ENCODE peak calls at places on chromosomes 13 and 19, in eight cellular contexts. V, K, U, F, A, B, Q and M are unnamed samples.

GRCh38 chr13:95896302-95896701 is 156.9 kb downstream of the UGGT2 start:
- DNase-seq in V (no peak), K (no peak), U (no peak), F (no peak), A (no peak), B (peak; percentile 56), Q (no peak), M (no peak)

GRCh38 chr13:46184277-46184699 is 2.3 kb upstream of the LCP1 start:
- DNase-seq in V (peak; percentile 46), K (peak; percentile 22), U (no peak), F (peak; percentile 20), A (peak; percentile 75), B (peak; percentile 28), Q (peak; percentile 43), M (peak; percentile 90)

GRCh38 chr13:99356216-99357089 is 49.3 kb upstream of the GPR183 start:
- DNase-seq in V (no peak), K (no peak), U (peak; percentile 39), F (peak; percentile 34), A (peak; percentile 40), B (peak; percentile 87), Q (no peak), M (peak; percentile 63)

GRCh38 chr19:46724468-46724867 is 7.6 kb upstream of the PRKD2 start:
- DNase-seq in V (no peak), K (no peak), U (no peak), F (no peak), A (no peak), B (no peak), Q (no peak), M (no peak)

GRCh38 chr13:110964229-110965037 is 49.6 kb upstream of the ANKRD10 start:
- DNase-seq in V (peak; percentile 68), K (no peak), U (no peak), F (no peak), A (no peak), B (no peak), Q (no peak), M (no peak)

GRCh38 chr19:11279505-11280236 is 16.3 kb upstream of the TSPAN16 start:
- DNase-seq in V (no peak), K (no peak), U (no peak), F (no peak), A (no peak), B (no peak), Q (no peak), M (no peak)

GRCh38 chr19:55640577-55641375 is at the start of gene ZNF580:
- DNase-seq in V (peak; percentile 85), K (peak; percentile 71), U (no peak), F (peak; percentile 58), A (peak; percentile 86), B (peak; percentile 93), Q (peak; percentile 58), M (peak; percentile 77)

GRCh38 chr19:11064831-11065303 is 24.4 kb upstream of the LDLR start:
- DNase-seq in V (no peak), K (no peak), U (no peak), F (no peak), A (no peak), B (peak; percentile 36), Q (no peak), M (no peak)

GRCh38 chr13:84433024-84433423 is 550.8 kb upstream of the SLITRK1 start:
- DNase-seq in V (no peak), K (no peak), U (peak; percentile 61), F (no peak), A (no peak), B (peak; percentile 16), Q (no peak), M (no peak)

GRCh38 chr13:43057653-43058317 is 34.4 kb downstream of the DNAJC15 start:
- DNase-seq in V (no peak), K (no peak), U (no peak), F (peak; percentile 46), A (no peak), B (peak; percentile 38), Q (no peak), M (peak; percentile 31)

GRCh38 chr19:2053601-2054389 is 2.8 kb upstream of the MKNK2 start:
- DNase-seq in V (no peak), K (peak; percentile 86), U (no peak), F (peak; percentile 76), A (no peak), B (peak; percentile 97), Q (peak; percentile 68), M (no peak)

GRCh38 chr19:1407662-1408299 is 395 bp downstream of the DAZAP1 start:
- DNase-seq in V (no peak), K (peak; percentile 44), U (no peak), F (no peak), A (no peak), B (no peak), Q (peak; percentile 42), M (peak; percentile 32)

GRCh38 chr13:97125810-97126738 is 96.1 kb upstream of the MBNL2 start:
- DNase-seq in V (no peak), K (peak; percentile 23), U (no peak), F (no peak), A (no peak), B (peak; percentile 54), Q (no peak), M (no peak)

GRCh38 chr19:46631481-46631880 is 4.5 kb downstream of the GNG8 start:
- DNase-seq in V (no peak), K (peak; percentile 67), U (no peak), F (no peak), A (no peak), B (peak; percentile 72), Q (no peak), M (no peak)

GRCh38 chr19:31560021-31560770 is 211.0 kb upstream of the TSHZ3 start:
- DNase-seq in V (no peak), K (no peak), U (no peak), F (no peak), A (no peak), B (no peak), Q (no peak), M (no peak)

GRCh38 chr19:30316560-30317106 is 55.6 kb upstream of the ZNF536 start:
- DNase-seq in V (no peak), K (no peak), U (no peak), F (no peak), A (no peak), B (no peak), Q (no peak), M (no peak)

GRCh38 chr19:13843104-13843921 is 33.6 kb upstream of the NANOS3 start:
- DNase-seq in V (peak; percentile 66), K (peak; percentile 56), U (no peak), F (peak; percentile 81), A (peak; percentile 68), B (peak; percentile 74), Q (peak; percentile 82), M (peak; percentile 71)

DNA sequence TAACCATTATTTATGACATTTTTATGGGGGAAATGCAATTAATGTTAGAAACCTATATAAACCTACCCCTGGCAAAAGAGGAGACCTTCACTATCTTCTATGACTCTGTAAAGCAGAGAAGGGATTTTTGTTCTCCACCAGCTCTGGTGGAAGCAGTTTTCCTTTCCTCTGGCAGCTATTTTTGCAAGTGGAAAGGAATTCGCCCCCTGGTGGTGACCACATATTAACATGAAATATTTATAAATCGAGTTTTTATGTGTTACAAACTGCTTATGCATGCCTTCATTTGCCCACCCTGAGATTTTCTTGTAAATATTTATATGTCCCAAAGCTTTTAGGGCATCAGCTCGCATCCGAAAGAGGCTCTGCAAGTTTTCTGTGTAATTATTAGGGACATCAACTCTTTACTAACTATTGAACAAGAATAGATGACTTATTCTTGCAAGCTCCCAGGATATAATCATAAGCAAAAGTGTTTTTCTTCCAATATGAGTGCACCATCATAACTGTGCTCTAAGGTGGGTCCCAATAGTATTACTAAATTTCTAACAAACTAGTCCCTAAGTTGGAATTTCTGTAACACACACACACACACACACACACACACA is 62.4 kb downstream of the SERTM1 start:
- DNase-seq in V (no peak), K (no peak), U (peak; percentile 37), F (peak; percentile 40), A (no peak), B (peak; percentile 80), Q (peak; percentile 31), M (peak; percentile 19)
- H3K27me3 ChIP-seq in V (no peaks in the 10 kb centered on the region), K (no peaks in the 10 kb centered on the region), U (no peaks in the 10 kb centered on the region), F (no peaks in the 10 kb centered on the region), A (no peaks in the 10 kb centered on the region), B (no peaks in the 10 kb centered on the region), Q (no peaks in the 10 kb centered on the region), M (no peaks in the 10 kb centered on the region)

GRCh38 chr19:5355076-5355475 is 14.5 kb upstream of the PTPRS start:
- DNase-seq in V (no peak), K (no peak), U (no peak), F (no peak), A (no peak), B (no peak), Q (no peak), M (no peak)
- H3K27me3 ChIP-seq in V (no peaks in the 10 kb centered on the region), K (peaks cover 97% of the 10 kb centered on the region), U (peaks cover 13% of the 10 kb centered on the region), F (peaks cover 39% of the 10 kb centered on the region), A (no peaks in the 10 kb centered on the region), B (peaks cover 9% of the 10 kb centered on the region), Q (no peaks in the 10 kb centered on the region), M (no peaks in the 10 kb centered on the region)

DNA sequence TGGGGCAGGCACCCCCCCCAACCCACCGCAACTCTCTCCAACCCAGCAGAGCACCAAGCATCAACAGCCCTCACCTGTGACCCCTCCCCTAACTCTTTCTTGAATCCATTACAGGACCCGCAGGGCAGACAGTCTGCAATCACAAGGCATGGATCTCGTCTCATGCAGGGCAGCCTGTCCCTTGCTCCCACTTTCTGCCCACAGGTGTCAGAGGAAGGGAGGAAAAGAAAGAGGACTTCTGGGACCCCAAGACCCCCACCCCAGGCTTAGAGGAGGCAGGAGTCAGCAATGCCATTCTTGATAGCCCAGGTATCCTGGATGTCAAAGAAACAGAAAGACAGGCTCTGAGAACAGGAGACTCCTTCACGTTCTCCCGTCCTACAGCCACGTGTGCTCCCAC is 47.4 kb upstream of the TUBGCP3 start:
- DNase-seq in V (no peak), K (no peak), U (no peak), F (no peak), A (no peak), B (no peak), Q (no peak), M (no peak)
- H3K27me3 ChIP-seq in V (no peaks in the 10 kb centered on the region), K (peaks cover 70% of the 10 kb centered on the region), U (peaks cover 40% of the 10 kb centered on the region), F (peaks cover 47% of the 10 kb centered on the region), A (no peaks in the 10 kb centered on the region), B (peaks cover 14% of the 10 kb centered on the region), Q (peaks cover 6% of the 10 kb centered on the region), M (no peaks in the 10 kb centered on the region)

GRCh38 chr19:38496603-38497487 is 63.4 kb downstream of the RYR1 start:
- DNase-seq in V (no peak), K (no peak), U (no peak), F (peak; percentile 24), A (no peak), B (peak; percentile 24), Q (no peak), M (no peak)
- H3K27me3 ChIP-seq in V (no peaks in the 10 kb centered on the region), K (peaks cover 37% of the 10 kb centered on the region), U (no peaks in the 10 kb centered on the region), F (no peaks in the 10 kb centered on the region), A (no peaks in the 10 kb centered on the region), B (no peaks in the 10 kb centered on the region), Q (no peaks in the 10 kb centered on the region), M (no peaks in the 10 kb centered on the region)

DNA sequence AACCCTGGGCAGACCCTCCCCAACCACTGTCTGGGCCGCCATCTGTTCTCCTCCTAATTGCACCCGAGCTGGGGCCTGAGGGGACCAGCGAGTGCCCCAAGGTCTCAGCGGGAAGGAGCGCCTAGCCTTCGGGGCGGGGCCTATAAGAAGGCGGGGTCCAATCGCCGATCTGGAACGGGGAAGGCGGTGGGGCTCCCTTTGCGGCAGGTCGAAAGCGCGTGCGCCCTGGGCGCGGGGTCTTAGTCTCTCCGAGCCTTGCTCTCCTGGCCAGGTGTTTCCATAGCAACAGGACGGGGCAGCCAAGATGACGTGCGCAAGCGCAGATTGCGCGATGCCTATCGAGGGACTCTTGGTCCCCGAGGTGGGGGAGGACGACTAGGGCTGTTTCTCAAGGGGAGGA is 2.8 kb downstream of the MAST1 start:
- DNase-seq in V (peak; percentile 57), K (no peak), U (no peak), F (no peak), A (peak; percentile 96), B (peak; percentile 52), Q (no peak), M (no peak)
- H3K27me3 ChIP-seq in V (no peaks in the 10 kb centered on the region), K (peaks cover 98% of the 10 kb centered on the region), U (peaks cover 60% of the 10 kb centered on the region), F (peaks cover 87% of the 10 kb centered on the region), A (no peaks in the 10 kb centered on the region), B (peaks cover 15% of the 10 kb centered on the region), Q (peaks cover 36% of the 10 kb centered on the region), M (no peaks in the 10 kb centered on the region)